ENCODE peak calls at places on chromosomes 12 and 14, in nine cellular contexts. V is T-helper 1 cell; O is RWPE1; W is H7; R is cardiac septum; U is hippocampal formation; G is AG10803; S is stimulated activated CD4-positive, alpha-beta T cell treated with anti-CD3 and anti-CD28 coated beads, Interleukin-2, amount 100 ng/mL, for 24 hours; T is HEK293T. N is an unnamed sample.

GRCh38 chr12:62426095-62426488 is 40.5 kb upstream of the MON2 start:
- DNase-seq in V (no peak), O (no peak), W (no peak), R (no peak), U (no peak), G (peak), S (no peak), T (peak), N (no peak)

GRCh38 chr14:80202888-80203562 is 8.3 kb downstream of the DIO2 start:
- DNase-seq in V (no peak), O (no peak), W (peak), R (no peak), U (no peak), G (no peak), S (no peak), T (peak), N (no peak)

GRCh38 chr14:23114669-23115491 is 4.2 kb downstream of the CEBPE start:
- DNase-seq in V (no peak), O (peak), W (no peak), R (no peak), U (no peak), G (peak), S (no peak), T (no peak), N (peak)

GRCh38 chr12:65877836-65878235 is 53.6 kb downstream of the HMGA2 start:
- DNase-seq in V (no peak), O (no peak), W (no peak), R (no peak), U (no peak), G (no peak), S (no peak), T (no peak), N (no peak)

GRCh38 chr14:91339606-91340369 is 77.8 kb downstream of the CCDC88C start:
- DNase-seq in V (no peak), O (no peak), W (no peak), R (no peak), U (no peak), G (no peak), S (no peak), T (no peak), N (no peak)

GRCh38 chr12:44875417-44875953 is 630 bp downstream of the NELL2 start:
- DNase-seq in V (no peak), O (no peak), W (peak), R (no peak), U (no peak), G (no peak), S (peak), T (peak), N (no peak)

GRCh38 chr14:99034711-99035171 is 237.3 kb downstream of the BCL11B start:
- DNase-seq in V (no peak), O (no peak), W (peak), R (no peak), U (no peak), G (no peak), S (no peak), T (no peak), N (no peak)

GRCh38 chr14:105475269-105475915 is 771 bp downstream of the CRIP2 start:
- DNase-seq in V (no peak), O (peak), W (peak), R (no peak), U (no peak), G (no peak), S (no peak), T (no peak), N (peak)

GRCh38 chr12:104520242-104520900 is 63.6 kb downstream of the CHST11 start:
- DNase-seq in V (no peak), O (no peak), W (no peak), R (no peak), U (no peak), G (no peak), S (no peak), T (no peak), N (no peak)

GRCh38 chr14:93527076-93527692 is 96.4 kb downstream of the UNC79 start:
- DNase-seq in V (no peak), O (no peak), W (no peak), R (no peak), U (no peak), G (peak), S (no peak), T (no peak), N (no peak)

GRCh38 chr12:124551268-124552144 is 15.9 kb downstream of the NCOR2 start:
- DNase-seq in V (no peak), O (peak), W (peak), R (peak), U (peak), G (no peak), S (no peak), T (peak), N (peak)

GRCh38 chr14:90666571-90666970 is 149.7 kb downstream of the TTC7B start:
- DNase-seq in V (no peak), O (no peak), W (no peak), R (no peak), U (no peak), G (no peak), S (no peak), T (no peak), N (no peak)